ENCODE peak calls at places on chromosome 18, in four cellular contexts. One of them, this sample, is unnamed.

GRCh38 chr18:79463424-79463960 is 67.8 kb downstream of the NFATC1 start:
- DNase-seq in AG04449: no peak
- DNase-seq in progenitor cell of endocrine pancreas: no peak
- DNase-seq in K562: no peak
- DNase-seq in this sample: no peak

GRCh38 chr18:12651651-12652050 is 6.3 kb downstream of the SPIRE1 start:
- DNase-seq in K562: no peak
- DNase-seq in progenitor cell of endocrine pancreas: no peak
- DNase-seq in AG04449: no peak
- DNase-seq in this sample: no peak

GRCh38 chr18:2244641-2245040 is 326.7 kb downstream of the METTL4 start:
- DNase-seq in K562: peak; percentile 26
- DNase-seq in progenitor cell of endocrine pancreas: no peak
- DNase-seq in AG04449: no peak
- DNase-seq in this sample: no peak

GRCh38 chr18:14767474-14767873 is 19.5 kb downstream of the ANKRD30B start:
- DNase-seq in K562: no peak
- DNase-seq in progenitor cell of endocrine pancreas: no peak
- DNase-seq in AG04449: no peak
- DNase-seq in this sample: no peak

GRCh38 chr18:58601468-58602266 is 27.2 kb downstream of the ALPK2 start:
- DNase-seq in K562: no peak
- DNase-seq in progenitor cell of endocrine pancreas: no peak
- DNase-seq in AG04449: no peak
- DNase-seq in this sample: no peak

GRCh38 chr18:8756571-8756970 is 51.2 kb downstream of the MTCL1 start:
- DNase-seq in progenitor cell of endocrine pancreas: no peak
- DNase-seq in K562: no peak
- DNase-seq in AG04449: no peak
- DNase-seq in this sample: no peak

GRCh38 chr18:11389281-11389680 is 220.1 kb upstream of the SLC35G4 start:
- DNase-seq in AG04449: no peak
- DNase-seq in K562: no peak
- DNase-seq in progenitor cell of endocrine pancreas: no peak
- DNase-seq in this sample: no peak

GRCh38 chr18:79440728-79441127 is 45.0 kb downstream of the NFATC1 start:
- DNase-seq in progenitor cell of endocrine pancreas: no peak
- DNase-seq in AG04449: no peak
- DNase-seq in K562: no peak
- DNase-seq in this sample: no peak

GRCh38 chr18:73646772-73647171 is 500.9 kb downstream of the FBXO15 start:
- DNase-seq in K562: no peak
- DNase-seq in AG04449: peak; percentile 56
- DNase-seq in progenitor cell of endocrine pancreas: no peak
- DNase-seq in this sample: no peak

GRCh38 chr18:27546991-27547390 is 361.9 kb upstream of the CHST9 start:
- DNase-seq in AG04449: no peak
- DNase-seq in K562: no peak
- DNase-seq in progenitor cell of endocrine pancreas: no peak
- DNase-seq in this sample: no peak

GRCh38 chr18:27544211-27544610 is 359.1 kb upstream of the CHST9 start:
- DNase-seq in AG04449: no peak
- DNase-seq in progenitor cell of endocrine pancreas: no peak
- DNase-seq in K562: no peak
- DNase-seq in this sample: no peak

GRCh38 chr18:27549335-27550039 is 364.4 kb upstream of the CHST9 start:
- DNase-seq in progenitor cell of endocrine pancreas: no peak
- DNase-seq in AG04449: no peak
- DNase-seq in K562: no peak
- DNase-seq in this sample: no peak
- TF ChIP-seq CTCF in progenitor cell of endocrine pancreas: no peak
- TF ChIP-seq CTCF in AG04449: no peak
- TF ChIP-seq CTCF in K562: no peak
- TF ChIP-seq CTCF in this sample: no peak

GRCh38 chr18:53739700-53740099 is 484.8 kb downstream of the MBD2 start:
- DNase-seq in progenitor cell of endocrine pancreas: no peak
- DNase-seq in K562: no peak
- DNase-seq in AG04449: no peak
- DNase-seq in this sample: no peak

GRCh38 chr18:53747761-53748160 is 476.7 kb downstream of the MBD2 start:
- DNase-seq in progenitor cell of endocrine pancreas: no peak
- DNase-seq in K562: no peak
- DNase-seq in AG04449: no peak
- DNase-seq in this sample: no peak

GRCh38 chr18:53745986-53746385 is 478.5 kb downstream of the MBD2 start:
- DNase-seq in K562: no peak
- DNase-seq in progenitor cell of endocrine pancreas: no peak
- DNase-seq in AG04449: no peak
- DNase-seq in this sample: no peak

DNA sequence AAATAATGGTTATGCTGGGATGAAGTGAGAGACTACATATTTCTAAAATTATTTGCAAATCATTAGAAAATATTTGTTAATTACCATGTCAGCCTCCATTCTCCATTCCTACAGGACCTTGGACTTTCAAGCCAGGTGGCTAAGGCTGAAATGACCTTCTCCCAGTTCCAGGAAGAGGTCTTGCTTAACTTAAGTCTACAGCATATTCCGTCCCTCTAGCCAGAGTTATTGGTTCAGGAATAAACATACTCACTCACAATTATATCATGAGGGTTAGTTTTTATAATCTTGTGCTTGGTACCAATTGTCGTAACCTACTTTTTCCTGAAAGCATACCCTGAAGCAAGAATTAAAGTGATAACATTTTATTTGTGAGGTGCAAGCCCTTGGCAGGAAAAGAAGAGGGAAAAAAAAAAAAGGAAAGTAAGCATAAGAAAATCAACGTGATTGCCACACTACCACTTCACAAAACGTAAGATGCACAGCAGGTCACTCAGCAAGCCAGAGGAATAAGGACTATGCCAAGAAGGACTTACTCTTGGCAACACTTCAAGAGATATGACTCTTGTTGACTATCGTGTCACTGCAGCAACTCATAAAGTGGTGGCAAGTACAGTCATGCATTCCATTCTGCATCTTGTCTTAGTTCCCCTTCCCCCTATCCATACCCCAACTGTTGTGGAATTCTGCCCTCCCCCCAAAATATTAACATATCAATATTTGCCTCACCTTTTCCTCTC is 479.1 kb downstream of the MBD2 start:
- DNase-seq in progenitor cell of endocrine pancreas: no peak
- DNase-seq in K562: no peak
- DNase-seq in AG04449: no peak
- DNase-seq in this sample: no peak
- TF ChIP-seq CTCF in progenitor cell of endocrine pancreas: no peak
- TF ChIP-seq CTCF in K562: no peak
- TF ChIP-seq CTCF in AG04449: no peak
- TF ChIP-seq CTCF in this sample: no peak

GRCh38 chr18:77700051-77700450 is 450.4 kb downstream of the GALR1 start:
- DNase-seq in progenitor cell of endocrine pancreas: no peak
- DNase-seq in K562: no peak
- DNase-seq in AG04449: no peak
- DNase-seq in this sample: no peak

GRCh38 chr18:77705301-77705700 is 455.7 kb downstream of the GALR1 start:
- DNase-seq in AG04449: no peak
- DNase-seq in K562: no peak
- DNase-seq in progenitor cell of endocrine pancreas: no peak
- DNase-seq in this sample: no peak

GRCh38 chr18:77701977-77702376 is 452.3 kb downstream of the GALR1 start:
- DNase-seq in AG04449: no peak
- DNase-seq in K562: no peak
- DNase-seq in progenitor cell of endocrine pancreas: no peak
- DNase-seq in this sample: no peak

GRCh38 chr18:77702686-77703085 is 453.0 kb downstream of the GALR1 start:
- DNase-seq in AG04449: no peak
- DNase-seq in progenitor cell of endocrine pancreas: no peak
- DNase-seq in K562: peak; percentile 13
- DNase-seq in this sample: peak; percentile 10
- TF ChIP-seq CTCF in AG04449: no peak
- TF ChIP-seq CTCF in progenitor cell of endocrine pancreas: peak; percentile 66
- TF ChIP-seq CTCF in K562: peak; percentile 26
- TF ChIP-seq CTCF in this sample: peak; percentile 32

DNA sequence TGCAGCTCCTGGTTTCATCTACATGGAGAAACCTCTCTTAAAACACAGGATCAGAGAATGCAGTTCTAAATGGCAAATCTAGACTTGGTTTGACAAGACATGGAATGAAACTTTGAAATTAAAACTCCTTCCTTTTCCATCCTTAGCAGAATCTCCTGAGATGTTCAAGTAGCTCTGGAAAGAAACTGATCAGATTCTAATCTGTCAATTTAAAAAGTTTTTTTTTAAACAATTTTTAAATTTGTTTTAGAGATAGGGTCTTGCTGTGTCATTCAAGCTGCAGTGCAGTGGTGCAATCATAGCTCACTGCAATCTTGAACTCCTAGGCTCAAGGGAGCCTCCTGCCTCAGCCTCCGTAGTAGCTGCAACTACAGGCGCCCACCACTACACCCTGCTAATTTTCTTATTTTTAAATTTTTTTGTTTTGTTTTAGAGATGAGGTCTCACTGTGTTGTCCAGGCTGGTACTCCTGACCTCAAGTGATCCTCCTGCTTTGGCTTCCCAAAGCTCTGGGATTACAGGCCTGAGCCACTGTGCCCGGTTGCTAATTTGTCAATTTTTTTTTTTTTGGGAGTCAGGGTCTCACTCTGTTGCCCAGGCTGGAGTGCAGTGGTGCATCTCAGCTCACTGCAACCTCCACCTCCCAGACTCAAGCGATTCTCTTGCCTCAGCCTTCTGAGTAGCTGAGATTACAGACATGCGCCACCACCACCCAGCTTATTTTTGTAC is 216.7 kb downstream of the TGIF1 start:
- DNase-seq in progenitor cell of endocrine pancreas: no peak
- DNase-seq in K562: no peak
- DNase-seq in AG04449: no peak
- DNase-seq in this sample: no peak
- TF ChIP-seq CTCF in progenitor cell of endocrine pancreas: no peak
- TF ChIP-seq CTCF in K562: no peak
- TF ChIP-seq CTCF in AG04449: no peak
- TF ChIP-seq CTCF in this sample: no peak

GRCh38 chr18:63741769-63742168 is 33.4 kb upstream of the SERPINB7 start:
- DNase-seq in K562: no peak
- DNase-seq in progenitor cell of endocrine pancreas: no peak
- DNase-seq in AG04449: no peak
- DNase-seq in this sample: no peak
- TF ChIP-seq CTCF in K562: peak; percentile 2
- TF ChIP-seq CTCF in progenitor cell of endocrine pancreas: peak; percentile 32
- TF ChIP-seq CTCF in AG04449: peak; percentile 55
- TF ChIP-seq CTCF in this sample: no peak

DNA sequence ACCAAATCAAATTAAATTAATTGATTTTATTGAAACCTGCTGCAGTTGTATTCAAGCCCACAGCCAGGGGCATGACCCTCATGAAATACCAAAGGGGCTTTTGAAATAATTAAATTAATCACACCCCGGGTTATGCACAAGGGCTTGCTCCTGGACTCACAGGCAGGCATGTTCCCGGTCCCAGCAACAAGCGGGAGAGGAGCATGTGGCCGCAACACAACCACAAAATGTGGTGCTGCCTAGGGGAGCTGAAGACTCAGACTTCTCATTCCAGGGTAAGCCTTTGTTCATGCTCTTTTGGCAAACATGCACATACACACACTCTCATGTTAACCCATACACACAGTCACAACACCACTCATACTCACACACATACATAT is 233.6 kb upstream of the SMAD2 start:
- DNase-seq in K562: no peak
- DNase-seq in AG04449: no peak
- DNase-seq in progenitor cell of endocrine pancreas: no peak
- DNase-seq in this sample: no peak
- TF ChIP-seq CTCF in K562: no peak
- TF ChIP-seq CTCF in AG04449: no peak
- TF ChIP-seq CTCF in progenitor cell of endocrine pancreas: no peak
- TF ChIP-seq CTCF in this sample: no peak

DNA sequence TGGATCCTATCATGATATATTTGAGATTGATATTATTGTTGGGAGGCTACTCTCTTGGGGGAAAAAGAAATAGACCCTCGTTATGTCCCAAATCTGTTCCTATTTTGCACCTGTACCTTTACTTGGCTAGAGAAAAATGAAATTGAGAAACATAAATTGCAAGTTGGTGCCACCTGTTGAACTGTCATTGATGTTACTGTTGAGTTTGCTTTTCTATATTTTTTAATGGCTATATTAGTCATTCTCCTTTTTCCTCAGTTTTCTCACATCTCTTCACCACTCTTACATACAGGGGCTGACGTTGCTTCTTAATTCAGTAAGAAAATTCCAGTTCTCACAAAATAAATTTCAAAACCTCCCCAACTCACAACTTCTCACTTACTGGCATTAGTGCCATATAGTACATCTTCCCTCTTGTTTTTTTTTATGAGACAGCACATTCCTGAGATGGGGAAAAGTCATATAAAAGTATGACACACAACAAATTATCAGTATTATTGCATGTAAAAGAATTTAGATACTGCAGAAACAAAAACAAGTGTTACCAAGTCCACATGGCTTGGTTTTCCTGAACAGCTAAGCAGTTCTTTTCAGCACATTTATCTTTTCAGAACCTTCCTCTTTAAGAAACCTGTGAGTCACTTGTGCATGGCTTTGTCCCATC is 348.3 kb upstream of the DSEL start:
- DNase-seq in progenitor cell of endocrine pancreas: no peak
- DNase-seq in AG04449: peak; percentile 97
- DNase-seq in K562: no peak
- DNase-seq in this sample: no peak
- TF ChIP-seq CTCF in progenitor cell of endocrine pancreas: no peak
- TF ChIP-seq CTCF in AG04449: peak; percentile 2
- TF ChIP-seq CTCF in K562: no peak
- TF ChIP-seq CTCF in this sample: no peak

GRCh38 chr18:7367336-7367735 is 136.4 kb downstream of the LRRC30 start:
- DNase-seq in progenitor cell of endocrine pancreas: no peak
- DNase-seq in K562: no peak
- DNase-seq in AG04449: no peak
- DNase-seq in this sample: no peak
- TF ChIP-seq CTCF in progenitor cell of endocrine pancreas: no peak
- TF ChIP-seq CTCF in K562: no peak
- TF ChIP-seq CTCF in AG04449: no peak
- TF ChIP-seq CTCF in this sample: no peak

GRCh38 chr18:70195852-70196434 is 9.5 kb downstream of the RTTN start:
- DNase-seq in AG04449: no peak
- DNase-seq in K562: peak; percentile 29
- DNase-seq in progenitor cell of endocrine pancreas: no peak
- DNase-seq in this sample: peak; percentile 11
- TF ChIP-seq CTCF in AG04449: peak; percentile 63
- TF ChIP-seq CTCF in K562: peak; percentile 66
- TF ChIP-seq CTCF in progenitor cell of endocrine pancreas: peak; percentile 84
- TF ChIP-seq CTCF in this sample: peak; percentile 71